ENCODE peak calls at places on chromosomes 1 and 21, in five cellular contexts. I is foreskin fibroblast, X is thoracic aorta, Y is fibroblast of lung, V is right lobe of liver. G is an unnamed sample.

GRCh38 chr1:35320937-35321336 is 52.4 kb downstream of the ZMYM4 start:
- DNase-seq in I (no peak), X (no peak), Y (no peak), V (no peak), G (no peak)

GRCh38 chr21:38295997-38296764 is 39.4 kb downstream of the KCNJ15 start:
- DNase-seq in I (peak), X (no peak), Y (peak), V (no peak), G (no peak)

GRCh38 chr1:2091611-2092604 is 41.7 kb downstream of the PRKCZ start:
- DNase-seq in I (peak), X (no peak), Y (peak), V (no peak), G (no peak)

GRCh38 chr1:19013826-19014548 is 57.5 kb upstream of the IFFO2 start:
- DNase-seq in I (no peak), X (no peak), Y (no peak), V (peak), G (no peak)

GRCh38 chr1:205373022-205373421 is 16.3 kb upstream of the KLHDC8A start:
- DNase-seq in I (no peak), X (no peak), Y (peak), V (no peak), G (no peak)

GRCh38 chr1:196178083-196178635 is 430.1 kb downstream of the KCNT2 start:
- DNase-seq in I (no peak), X (no peak), Y (peak), V (no peak), G (peak)

GRCh38 chr1:213376862-213377372 is 325.9 kb downstream of the RPS6KC1 start:
- DNase-seq in I (no peak), X (no peak), Y (peak), V (no peak), G (no peak)

GRCh38 chr1:56508523-56508983 is 70.8 kb downstream of the PLPP3 start:
- DNase-seq in I (peak), X (no peak), Y (peak), V (peak), G (no peak)

GRCh38 chr1:175129997-175130648 is 62.5 kb downstream of the KIAA0040 start:
- DNase-seq in I (peak), X (no peak), Y (peak), V (no peak), G (no peak)

GRCh38 chr1:227805606-227806197 is 9.8 kb upstream of the PRSS38 start:
- DNase-seq in I (peak), X (no peak), Y (peak), V (no peak), G (peak)

GRCh38 chr1:245825128-245825901 is 670.5 kb downstream of the KIF26B start:
- DNase-seq in I (peak), X (no peak), Y (peak), V (no peak), G (no peak)
- H3K4me3 ChIP-seq in I (no peak), X (no peak), Y (no peak), V (no peak), G (no peak)

DNA sequence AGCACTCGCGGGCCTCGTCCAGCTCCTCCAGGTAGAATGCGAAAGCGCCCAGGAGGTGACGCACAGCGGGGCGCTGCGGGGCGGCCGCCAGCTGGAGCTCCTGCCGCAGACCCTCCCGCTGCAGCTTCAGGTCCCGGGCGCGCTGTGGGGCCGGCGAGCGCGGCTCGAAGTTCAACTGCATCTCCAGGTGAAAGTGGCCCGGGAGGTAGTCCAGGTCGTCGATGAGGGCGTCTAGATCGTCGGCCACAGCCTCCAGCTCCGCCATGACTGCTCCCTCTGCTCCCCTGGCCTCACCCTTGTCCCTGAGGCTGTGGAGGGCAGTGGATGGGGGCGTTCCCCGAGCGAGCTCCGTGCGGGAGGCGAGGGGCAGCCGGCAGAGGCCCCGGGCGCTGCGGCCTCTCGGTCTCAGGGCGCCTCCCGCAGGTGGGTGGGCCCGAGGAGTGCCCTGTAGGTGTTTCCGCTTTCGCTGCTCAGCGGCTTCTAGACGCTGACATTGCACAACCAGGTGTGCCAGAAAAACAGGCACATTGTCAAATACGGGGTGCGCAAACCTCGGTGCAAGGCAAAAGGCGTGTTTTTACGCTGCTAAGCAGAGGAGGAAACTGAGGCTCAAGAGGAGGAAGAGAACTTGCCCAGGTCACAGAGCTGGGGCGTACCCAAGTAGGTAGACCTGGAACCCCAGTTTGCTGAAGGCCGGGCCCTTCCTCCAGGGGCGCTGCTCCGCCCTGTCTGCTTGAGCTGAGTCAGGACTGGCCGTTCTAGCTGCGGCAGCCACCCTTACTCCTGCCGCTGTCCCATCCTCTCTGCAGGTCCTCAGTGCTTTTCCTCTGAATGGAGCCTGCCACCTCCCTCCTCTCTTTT is at the start of gene TTC22:
- DNase-seq in I (peak), X (no peak), Y (no peak), V (peak), G (no peak)
- H3K4me3 ChIP-seq in I (no peak), X (peak), Y (peak), V (peak), G (no peak)

DNA sequence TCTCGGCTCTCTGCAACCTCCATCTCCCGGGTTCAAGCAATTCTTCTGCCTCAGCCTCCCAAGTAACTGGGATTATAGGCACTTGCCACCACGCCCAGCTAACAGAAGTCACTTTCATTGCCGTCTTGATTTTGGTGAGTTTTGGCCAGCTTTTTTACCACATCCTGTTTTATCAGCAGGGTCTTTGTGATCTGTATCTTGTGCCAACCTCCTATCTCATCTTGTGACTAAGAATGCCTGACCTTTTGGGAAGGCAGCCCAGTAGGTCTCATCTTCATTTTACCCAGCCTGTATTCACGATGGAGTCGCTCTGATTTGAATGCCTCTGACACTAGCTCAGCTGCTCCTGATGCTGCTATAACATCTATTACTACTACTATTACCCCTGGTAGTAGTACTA is 46.8 kb upstream of the BARHL2 start:
- DNase-seq in I (no peak), X (no peak), Y (no peak), V (no peak), G (no peak)
- H3K4me3 ChIP-seq in I (no peak), X (no peak), Y (no peak), V (no peak), G (no peak)

DNA sequence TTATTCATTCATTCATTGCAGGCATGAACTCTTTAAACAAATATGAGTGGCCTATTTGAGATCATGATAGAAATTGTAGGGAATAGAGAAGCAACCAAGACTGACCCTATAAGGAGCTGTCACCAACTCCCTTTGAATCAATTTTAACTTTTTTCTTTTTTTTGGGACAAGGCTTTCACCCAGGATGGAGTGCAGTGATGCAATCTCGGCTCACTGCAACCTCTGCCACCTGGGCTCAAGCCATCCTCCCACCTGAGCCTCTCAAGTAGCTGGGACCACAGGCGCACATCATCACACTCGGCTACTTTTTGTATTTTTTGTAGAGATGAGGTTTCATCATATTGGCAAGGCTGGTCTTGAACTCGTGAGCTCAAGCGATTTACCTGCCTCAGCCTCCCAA is 17.1 kb upstream of the ATP5PO start:
- DNase-seq in I (no peak), X (no peak), Y (no peak), V (no peak), G (no peak)
- H3K4me3 ChIP-seq in I (no peak), X (peak), Y (peak), V (peak), G (no peak)